ENCODE peak calls at places on chromosome 13, in four cellular contexts. B is Peyer's patch, Q is heart right ventricle, J is heart left ventricle. K is an unnamed sample. For H3K4me1 and H3K36me3, the result is how much of the 10 kb centered on the place peaks cover.

GRCh38 chr13:22201395-22201794 is 530.5 kb downstream of the FGF9 start:
- DNase-seq in B (no peak), Q (no peak), J (no peak), K (no peak)

GRCh38 chr13:97000295-97000925 is 6.1 kb upstream of the OXGR1 start:
- DNase-seq in B (no peak), Q (no peak), J (no peak), K (no peak)

GRCh38 chr13:71240906-71241305 is 626.1 kb downstream of the DACH1 start:
- DNase-seq in B (no peak), Q (no peak), J (no peak), K (no peak)

GRCh38 chr13:92804926-92805325 is 421.7 kb upstream of the GPC6 start:
- DNase-seq in B (no peak), Q (no peak), J (no peak), K (no peak)

GRCh38 chr13:54241719-54242118 is 1213.1 kb downstream of the OLFM4 start:
- DNase-seq in B (no peak), Q (no peak), J (no peak), K (no peak)

GRCh38 chr13:23979361-23980159 is 82.3 kb upstream of the C1QTNF9B start:
- DNase-seq in B (peak), Q (peak), J (peak), K (peak)

GRCh38 chr13:78520425-78520824 is 82.9 kb downstream of the POU4F1 start:
- DNase-seq in B (no peak), Q (no peak), J (no peak), K (no peak)

GRCh38 chr13:92838786-92839185 is 387.8 kb upstream of the GPC6 start:
- DNase-seq in B (no peak), Q (no peak), J (no peak), K (no peak)

GRCh38 chr13:49319555-49320350 is 72.0 kb downstream of the CDADC1 start:
- DNase-seq in B (no peak), Q (no peak), J (no peak), K (no peak)

GRCh38 chr13:114230117-114230516 is 4.6 kb upstream of the CDC16 start:
- DNase-seq in B (no peak), Q (no peak), J (no peak), K (no peak)

GRCh38 chr13:114145722-114146121 is 13.3 kb upstream of the RASA3 start:
- DNase-seq in B (peak), Q (no peak), J (no peak), K (no peak)

GRCh38 chr13:113816925-113817859 is 46.7 kb downstream of the GAS6 start:
- DNase-seq in B (peak), Q (peak), J (peak), K (peak)

GRCh38 chr13:29454931-29455481 is 140.5 kb downstream of the SLC7A1 start:
- DNase-seq in B (no peak), Q (no peak), J (no peak), K (peak)

GRCh38 chr13:44364019-44364418 is 9.6 kb upstream of the SERP2 start:
- DNase-seq in B (no peak), Q (no peak), J (peak), K (no peak)

GRCh38 chr13:80430561-80430960 is 89.6 kb upstream of the SPRY2 start:
- DNase-seq in B (no peak), Q (no peak), J (no peak), K (no peak)

GRCh38 chr13:49052801-49053200 is 77.1 kb downstream of the FNDC3A start:
- DNase-seq in B (no peak), Q (no peak), J (no peak), K (no peak)

GRCh38 chr13:98301721-98302120 is 124.7 kb upstream of the RNF113B start:
- DNase-seq in B (no peak), Q (no peak), J (no peak), K (no peak)

GRCh38 chr13:36294061-36294460 is 3.6 kb downstream of the CCDC169 start:
- DNase-seq in B (no peak), Q (no peak), J (no peak), K (no peak)

GRCh38 chr13:73835138-73835721 is 299.0 kb downstream of the KLF12 start:
- DNase-seq in B (no peak), Q (no peak), J (no peak), K (peak)

GRCh38 chr13:90105881-90106496 is 1241.5 kb upstream of the MIR17HG start:
- DNase-seq in B (no peak), Q (no peak), J (no peak), K (no peak)

GRCh38 chr13:51895906-51896888 is 34.4 kb downstream of the CCDC70 start:
- DNase-seq in B (peak), Q (peak), J (peak), K (peak)

GRCh38 chr13:98686281-98686680 is 66.2 kb downstream of the SLC15A1 start:
- DNase-seq in B (no peak), Q (no peak), J (no peak), K (no peak)

GRCh38 chr13:19606152-19606551 is 27.3 kb upstream of the MPHOSPH8 start:
- DNase-seq in B (no peak), Q (no peak), J (no peak), K (no peak)

GRCh38 chr13:100235311-100235901 is 146.5 kb downstream of the PCCA start:
- DNase-seq in B (no peak), Q (no peak), J (no peak), K (no peak)

DNA sequence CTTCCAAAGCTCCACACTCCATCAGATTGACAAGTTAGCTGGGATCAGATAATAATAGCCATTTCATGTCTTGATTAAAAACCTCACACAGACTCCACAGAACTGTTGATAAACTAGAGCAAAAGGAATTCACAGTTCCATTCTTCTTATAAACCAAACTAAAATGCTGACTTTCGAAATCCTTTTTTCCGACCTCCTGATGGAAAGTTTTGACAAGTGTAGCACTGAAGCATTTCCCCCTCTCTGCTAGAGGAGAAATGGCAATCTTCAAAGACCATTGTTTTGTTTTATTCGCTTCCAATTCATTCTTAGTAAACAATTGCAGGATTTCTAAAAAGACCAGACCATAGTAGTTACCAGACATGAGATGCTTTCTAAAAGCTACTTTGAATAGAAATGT is 58.8 kb downstream of the COL4A2 start:
- DNase-seq in B (no peak), Q (no peak), J (no peak), K (no peak)
- H3K27ac ChIP-seq in B (no peak), Q (no peak), J (peak), K (no peak)

GRCh38 chr13:40599146-40599545 is 67.3 kb downstream of the FOXO1 start:
- DNase-seq in B (no peak), Q (no peak), J (no peak), K (no peak)
- H3K4me1 ChIP-seq in B (under half), Q (under half), J (under half), K (half or more)

GRCh38 chr13:46698015-46698414 is 98.9 kb downstream of the ESD start:
- DNase-seq in B (no peak), Q (peak), J (peak), K (no peak)

DNA sequence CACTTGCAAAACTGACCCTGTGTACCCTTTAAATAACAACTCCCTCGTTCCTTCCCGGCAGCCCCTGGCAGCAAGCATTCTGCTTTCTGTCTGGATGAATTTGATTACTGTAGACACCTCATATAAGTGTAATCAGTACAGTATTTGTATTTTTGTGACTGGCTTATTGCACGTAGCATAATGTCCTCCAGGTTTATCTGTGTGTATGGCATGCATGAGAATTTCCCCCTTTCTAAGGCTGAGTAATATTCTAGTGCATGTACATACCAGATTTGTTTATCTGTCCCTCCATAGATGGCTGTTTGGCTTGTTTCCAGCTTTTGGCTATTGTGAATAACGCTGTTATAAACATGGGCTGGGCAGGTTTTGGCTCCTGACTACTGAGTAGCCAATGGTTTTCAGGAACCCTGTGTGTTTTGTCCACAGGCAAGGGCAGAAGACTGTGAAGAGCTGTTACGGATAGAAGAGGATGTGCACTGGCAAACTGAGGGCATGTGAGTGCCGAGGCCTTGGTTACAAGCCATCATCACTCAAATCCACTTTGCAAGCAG is 98.0 kb downstream of the ESD start:
- DNase-seq in B (no peak), Q (no peak), J (no peak), K (no peak)
- H3K36me3 ChIP-seq in B (half or more), Q (under half), J (under half), K (half or more)

GRCh38 chr13:106491928-106492327 is 43.5 kb downstream of the EFNB2 start:
- DNase-seq in B (no peak), Q (no peak), J (no peak), K (no peak)

GRCh38 chr13:106492576-106493323 is 42.7 kb downstream of the EFNB2 start:
- DNase-seq in B (no peak), Q (no peak), J (no peak), K (no peak)

GRCh38 chr13:106491463-106491862 is 44.0 kb downstream of the EFNB2 start:
- DNase-seq in B (no peak), Q (no peak), J (no peak), K (no peak)

GRCh38 chr13:106490887-106491321 is 44.6 kb downstream of the EFNB2 start:
- DNase-seq in B (no peak), Q (no peak), J (no peak), K (peak)

DNA sequence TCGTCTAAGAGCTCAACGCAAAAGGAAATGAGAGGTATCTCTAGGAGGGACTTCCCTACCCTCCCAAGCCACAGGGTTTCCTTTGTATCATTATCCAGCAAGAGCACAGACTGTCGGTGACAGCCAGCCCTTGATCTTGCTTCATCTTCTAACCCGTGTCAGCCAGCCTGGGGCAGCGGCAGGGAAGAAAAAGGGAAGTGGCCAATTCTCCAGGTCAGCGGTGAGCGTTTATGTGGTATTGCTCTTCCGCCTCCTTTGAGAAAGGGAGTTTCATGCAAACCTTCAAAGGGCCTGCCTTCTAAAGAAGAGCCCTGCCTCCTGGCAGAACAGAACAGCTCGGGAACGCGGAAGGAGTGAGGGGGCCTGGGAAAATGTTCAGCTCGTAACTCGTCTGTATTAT is 41.9 kb downstream of the EFNB2 start:
- DNase-seq in B (no peak), Q (no peak), J (no peak), K (no peak)
- H3K27ac ChIP-seq in B (no peak), Q (peak), J (no peak), K (no peak)

DNA sequence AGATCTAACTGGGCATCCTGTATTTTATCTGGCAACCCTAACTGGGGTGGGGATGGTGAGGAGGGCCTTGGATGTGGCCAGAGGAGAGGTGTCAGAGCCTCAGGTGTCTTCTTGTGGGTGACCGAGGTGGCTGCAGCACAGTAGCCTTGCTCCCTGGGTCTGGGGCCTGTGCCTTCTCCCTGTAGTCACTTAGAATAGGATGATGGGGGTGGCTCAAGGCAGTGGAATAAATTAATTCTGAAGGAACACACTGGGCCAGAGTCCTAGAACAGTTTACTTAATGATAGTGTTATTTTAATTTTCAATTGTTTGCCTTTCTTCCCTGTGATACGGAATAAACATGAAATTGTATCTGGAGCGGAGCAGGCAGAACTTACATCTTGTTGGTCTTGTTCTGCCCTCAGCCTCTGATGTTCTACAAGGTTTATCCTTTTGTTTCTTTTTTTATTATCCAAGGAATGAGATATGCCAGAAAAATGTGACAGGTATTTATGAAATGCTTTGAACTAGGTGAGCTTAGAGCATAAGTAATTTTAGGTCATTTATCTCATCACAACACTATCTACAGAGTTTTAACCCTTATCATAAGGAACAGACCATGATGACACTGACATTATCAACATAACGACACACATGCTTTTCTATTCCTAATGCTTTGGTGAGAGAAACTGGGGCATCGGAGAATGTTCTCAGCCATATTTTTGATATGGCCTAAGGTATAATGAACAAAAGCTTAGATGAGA is 51.4 kb downstream of the LRCH1 start:
- DNase-seq in B (no peak), Q (no peak), J (no peak), K (no peak)
- H3K4me1 ChIP-seq in B (under half), Q (half or more), J (half or more), K (under half)

DNA sequence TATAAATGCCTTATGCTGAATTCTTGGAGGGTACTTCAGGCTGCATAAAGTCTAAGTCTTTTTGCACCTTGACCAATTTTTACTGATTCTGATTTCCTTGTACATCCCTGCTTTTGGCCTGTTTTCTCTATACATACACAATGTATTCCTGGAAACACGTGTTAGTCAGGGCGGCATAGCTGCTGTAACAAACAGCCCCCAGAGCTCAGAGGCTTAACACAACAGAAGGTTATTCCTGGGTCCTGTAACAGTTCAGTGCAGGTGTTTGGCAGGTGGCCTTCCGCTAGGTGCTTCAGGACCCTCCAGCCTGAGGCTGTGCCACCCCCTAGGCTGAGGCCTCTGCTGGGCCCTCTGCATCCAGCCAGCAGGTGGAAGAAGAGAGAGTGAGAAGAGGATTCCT is 82.9 kb downstream of the ZAR1L start:
- DNase-seq in B (no peak), Q (no peak), J (no peak), K (no peak)
- H3K36me3 ChIP-seq in B (under half), Q (under half), J (under half), K (under half)